ENCODE peak calls at places on chromosomes 7 and 10, in nine cellular contexts. C is thyroid gland; O is cardiac muscle cell; H is left lung; U is Caco-2; J is CD4-positive, alpha-beta T cell; M is CD8-positive, alpha-beta T cell; T is sigmoid colon; R is fibroblast of lung. D is an unnamed sample. For H3K27me3, the result is how much of the 10 kb centered on the place peaks cover.

GRCh38 chr7:46515844-46516590 is 594.9 kb upstream of the IGFBP3 start:
- DNase-seq in J (no peak), M (no peak), U (no peak), T (no peak), C (peak), H (no peak), R (no peak), O (no peak), D (peak)

GRCh38 chr10:76286536-76286935 is 855.1 kb downstream of the LRMDA start:
- DNase-seq in R (peak), C (no peak), M (no peak), O (no peak), H (no peak), J (no peak), U (no peak), T (no peak), D (no peak)

GRCh38 chr10:133121479-133121878 is 33.8 kb downstream of the ADGRA1 start:
- DNase-seq in C (no peak), J (no peak), U (no peak), O (no peak), M (no peak), H (peak), T (no peak), R (no peak), D (no peak)

GRCh38 chr10:44378626-44379025 is 6.3 kb downstream of the CXCL12 start:
- DNase-seq in R (no peak), U (no peak), T (peak), C (peak), O (no peak), M (no peak), H (no peak), J (no peak), D (no peak)

GRCh38 chr10:83724471-83725241 is 414.7 kb upstream of the GHITM start:
- DNase-seq in U (no peak), R (no peak), T (no peak), C (no peak), J (no peak), H (no peak), O (peak), M (no peak), D (no peak)

GRCh38 chr10:13969118-13969791 is 361.5 kb downstream of the FRMD4A start:
- DNase-seq in U (no peak), C (no peak), T (no peak), O (no peak), H (no peak), M (no peak), J (no peak), R (no peak), D (no peak)

GRCh38 chr7:114934074-114934473 is 12.2 kb downstream of the MDFIC start:
- DNase-seq in C (no peak), H (no peak), O (no peak), R (no peak), T (no peak), M (no peak), U (no peak), J (no peak), D (no peak)

GRCh38 chr10:94108200-94108599 is 114.5 kb downstream of the PLCE1 start:
- DNase-seq in U (no peak), J (no peak), H (no peak), R (peak), C (no peak), T (no peak), M (no peak), O (peak), D (peak)

GRCh38 chr10:4740471-4740870 is 85.5 kb upstream of the AKR1E2 start:
- DNase-seq in J (no peak), C (no peak), T (no peak), R (peak), O (no peak), H (no peak), U (no peak), M (no peak), D (no peak)

GRCh38 chr10:26555719-26556368 is 117.7 kb downstream of the APBB1IP start:
- DNase-seq in U (peak), M (no peak), J (no peak), H (no peak), O (peak), C (peak), T (peak), R (peak), D (peak)

GRCh38 chr10:71075759-71076472 is 136.5 kb upstream of the UNC5B start:
- DNase-seq in R (no peak), T (peak), M (no peak), U (no peak), C (no peak), H (peak), J (no peak), O (no peak), D (no peak)

GRCh38 chr10:62268027-62268398 is 631 bp downstream of the RTKN2 start:
- DNase-seq in C (no peak), H (peak), O (no peak), R (no peak), U (peak), T (no peak), J (no peak), M (no peak), D (no peak)

GRCh38 chr7:108284349-108285017 is 154.3 kb upstream of the LAMB4 start:
- DNase-seq in C (no peak), T (no peak), R (no peak), J (no peak), O (no peak), H (no peak), U (no peak), M (no peak), D (no peak)

GRCh38 chr10:10911471-10911921 is 106.2 kb upstream of the CELF2 start:
- DNase-seq in O (peak), C (peak), J (no peak), H (peak), T (peak), U (peak), R (peak), M (no peak), D (peak)

GRCh38 chr7:37105762-37106161 is 342.9 kb downstream of the ELMO1 start:
- DNase-seq in R (no peak), T (no peak), O (no peak), M (no peak), H (no peak), C (no peak), J (no peak), U (no peak), D (no peak)

GRCh38 chr10:129583831-129584230 is 116.8 kb downstream of the MGMT start:
- DNase-seq in R (no peak), J (no peak), C (no peak), T (no peak), H (no peak), O (no peak), U (no peak), M (no peak), D (no peak)

GRCh38 chr10:77603529-77603927 is 34.1 kb downstream of the KCNMA1 start:
- DNase-seq in J (no peak), O (no peak), U (no peak), M (no peak), H (no peak), R (peak), T (peak), C (no peak), D (peak)

GRCh38 chr7:100080895-100081534 is 508 bp downstream of the ZNF3 start:
- DNase-seq in U (peak), H (no peak), R (peak), M (no peak), C (peak), T (no peak), O (no peak), J (no peak), D (no peak)

GRCh38 chr10:11255156-11255555 is 237.5 kb downstream of the CELF2 start:
- DNase-seq in U (no peak), M (no peak), O (no peak), J (no peak), C (no peak), T (no peak), R (no peak), H (no peak), D (no peak)

GRCh38 chr10:85946713-85947326 is 419.8 kb downstream of the GRID1 start:
- DNase-seq in J (no peak), M (no peak), U (no peak), T (no peak), C (no peak), O (no peak), R (no peak), H (no peak), D (no peak)

GRCh38 chr10:89657302-89657701 is 12.3 kb upstream of the PANK1 start:
- DNase-seq in J (no peak), U (no peak), M (no peak), C (no peak), T (no peak), O (peak), R (no peak), H (no peak), D (no peak)

GRCh38 chr10:50552771-50553535 is 70.8 kb downstream of the SGMS1 start:
- DNase-seq in U (peak), M (peak), R (peak), H (no peak), C (no peak), T (no peak), J (no peak), O (peak), D (no peak)

GRCh38 chr10:14532473-14533251 is 201.9 kb upstream of the FRMD4A start:
- DNase-seq in H (no peak), O (no peak), U (peak), R (no peak), C (no peak), J (no peak), T (no peak), M (no peak), D (peak)

GRCh38 chr7:12619461-12620069 is 49.0 kb downstream of the SCIN start:
- DNase-seq in R (no peak), U (no peak), J (no peak), T (no peak), H (no peak), O (no peak), C (no peak), M (no peak), D (peak)

GRCh38 chr10:76251773-76252617 is 820.6 kb downstream of the LRMDA start:
- DNase-seq in M (no peak), C (no peak), T (peak), O (peak), H (no peak), U (no peak), J (no peak), R (peak), D (peak)

GRCh38 chr10:60964257-60965235 is 20.6 kb upstream of the RHOBTB1 start:
- DNase-seq in M (no peak), C (peak), T (peak), U (peak), J (peak), R (peak), H (no peak), O (peak), D (no peak)

GRCh38 chr10:98377001-98377400 is 38.0 kb downstream of the PYROXD2 start:
- DNase-seq in T (no peak), H (no peak), O (no peak), M (no peak), U (no peak), R (no peak), C (no peak), J (no peak), D (no peak)

GRCh38 chr7:42232275-42232674 is 4.7 kb downstream of the GLI3 start:
- DNase-seq in C (peak), R (peak), H (no peak), M (no peak), O (peak), J (no peak), T (peak), U (no peak), D (peak)

GRCh38 chr7:129462445-129462844 is 28.2 kb downstream of the STRIP2 start:
- DNase-seq in O (no peak), U (no peak), J (no peak), R (no peak), C (no peak), M (no peak), H (no peak), T (no peak), D (no peak)

GRCh38 chr10:133179651-133180050 is 19.6 kb downstream of the KNDC1 start:
- DNase-seq in R (no peak), O (no peak), C (peak), T (no peak), J (no peak), U (no peak), H (peak), M (no peak), D (no peak)

GRCh38 chr7:159310457-159311171 is 165.9 kb upstream of the VIPR2 start:
- DNase-seq in M (no peak), U (peak), T (no peak), C (no peak), J (no peak), R (no peak), O (no peak), H (no peak), D (no peak)

GRCh38 chr7:116783666-116784318 is 78.6 kb upstream of the CAPZA2 start:
- DNase-seq in J (no peak), M (no peak), O (no peak), C (no peak), H (no peak), U (no peak), T (no peak), R (no peak), D (no peak)

GRCh38 chr10:123559066-123559822 is 106.9 kb upstream of the GPR26 start:
- DNase-seq in R (peak), M (peak), H (peak), U (peak), C (peak), T (peak), O (peak), J (peak), D (no peak)

GRCh38 chr10:34967411-34967880 is 122.7 kb downstream of the CUL2 start:
- DNase-seq in J (no peak), T (no peak), O (peak), M (no peak), H (no peak), U (no peak), R (peak), C (peak), D (no peak)

GRCh38 chr10:8035641-8036520 is 18.6 kb upstream of the GATA3 start:
- DNase-seq in J (no peak), H (no peak), R (no peak), C (no peak), M (no peak), T (no peak), O (no peak), U (no peak), D (no peak)

GRCh38 chr10:84820121-84820520 is 491.7 kb downstream of the CCSER2 start:
- DNase-seq in C (no peak), M (no peak), R (no peak), O (no peak), J (no peak), T (no peak), H (no peak), U (peak), D (no peak)

GRCh38 chr10:118108194-118109026 is 61.7 kb upstream of the RAB11FIP2 start:
- DNase-seq in O (no peak), U (no peak), R (peak), M (no peak), T (no peak), J (no peak), H (no peak), C (peak), D (no peak)

GRCh38 chr10:4391683-4392082 is 434.3 kb upstream of the AKR1E2 start:
- DNase-seq in O (peak), J (no peak), T (no peak), U (peak), H (no peak), R (no peak), M (no peak), C (no peak), D (no peak)

GRCh38 chr10:22590115-22590514 is 124.3 kb downstream of the PIP4K2A start:
- DNase-seq in R (no peak), M (no peak), H (no peak), T (no peak), C (no peak), U (no peak), J (no peak), O (no peak), D (no peak)

GRCh38 chr10:110872145-110872983 is 636 bp downstream of the PDCD4 start:
- DNase-seq in M (peak), T (peak), H (peak), C (peak), J (peak), R (peak), U (peak), O (peak), D (no peak)

GRCh38 chr10:78744521-78745090 is 324.2 kb upstream of the ZMIZ1 start:
- DNase-seq in H (no peak), T (no peak), R (no peak), J (no peak), C (peak), O (no peak), U (no peak), M (no peak), D (no peak)

GRCh38 chr10:78745445-78745844 is 323.3 kb upstream of the ZMIZ1 start:
- DNase-seq in O (no peak), C (no peak), R (no peak), U (peak), J (no peak), H (no peak), M (no peak), T (no peak), D (no peak)

GRCh38 chr10:78747366-78747955 is 321.3 kb upstream of the ZMIZ1 start:
- DNase-seq in C (no peak), U (no peak), M (no peak), J (no peak), T (no peak), H (no peak), O (no peak), R (no peak), D (no peak)

GRCh38 chr10:78749200-78749599 is 319.6 kb upstream of the ZMIZ1 start:
- DNase-seq in C (no peak), M (no peak), T (no peak), R (no peak), H (no peak), U (no peak), O (no peak), J (no peak), D (no peak)

DNA sequence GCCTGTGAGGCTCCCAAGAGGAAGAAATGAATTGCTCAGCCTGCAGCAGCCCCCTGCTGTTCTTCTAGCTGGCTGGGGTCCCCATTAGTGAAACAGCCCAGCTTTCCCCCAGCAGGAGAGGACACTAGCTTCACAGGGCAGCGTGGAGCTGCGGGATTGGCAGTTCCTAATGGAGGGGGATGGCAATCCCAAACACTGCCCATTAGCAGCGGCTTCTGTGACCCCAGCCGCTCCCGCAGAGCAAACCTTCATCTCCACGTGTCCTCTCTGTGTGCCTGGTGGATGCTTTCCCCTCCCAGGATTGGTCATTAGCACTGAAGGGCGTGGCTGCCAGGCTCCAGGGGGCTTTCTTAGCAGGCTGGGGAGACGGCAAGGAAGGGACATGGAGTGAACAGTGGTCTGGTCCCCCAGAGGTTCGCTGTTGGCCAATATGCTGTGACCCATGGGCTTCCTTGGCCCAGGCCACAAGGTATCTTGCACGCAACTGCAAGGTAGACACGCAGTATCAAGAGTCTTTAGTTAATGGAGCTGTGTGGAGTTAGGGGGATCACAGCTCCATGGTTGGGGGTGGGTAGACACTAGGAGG is 322.5 kb upstream of the ZMIZ1 start:
- DNase-seq in H (no peak), U (no peak), O (no peak), C (no peak), R (no peak), T (peak), J (no peak), M (no peak), D (no peak)
- TF ChIP-seq CTCF in H (no peak), U (no peak), O (no peak), C (no peak), R (no peak), T (no peak), J (no peak), M (no peak), D (no peak)

GRCh38 chr7:1590887-1591286 is 21.1 kb upstream of the PSMG3 start:
- DNase-seq in J (no peak), H (no peak), C (no peak), R (no peak), M (no peak), U (no peak), T (no peak), O (no peak), D (no peak)
- H3K27me3 ChIP-seq in J (under half), H (under half), C (under half), R (under half), M (under half), U (under half), T (under half), O (under half), D (under half)

GRCh38 chr7:143387156-143387975 is 6.2 kb downstream of the ZYX start:
- DNase-seq in R (no peak), T (peak), M (no peak), H (peak), C (no peak), J (no peak), O (peak), U (peak), D (no peak)
- TF ChIP-seq CTCF in R (peak), T (peak), M (no peak), H (no peak), C (no peak), J (no peak), O (peak), U (no peak), D (no peak)

GRCh38 chr7:157129907-157130460 is 8.7 kb upstream of the UBE3C start:
- DNase-seq in T (no peak), C (no peak), U (no peak), M (no peak), R (no peak), J (no peak), O (no peak), H (no peak), D (no peak)
- H3K27me3 ChIP-seq in T (under half), C (under half), U (under half), M (under half), R (under half), J (under half), O (under half), H (under half), D (under half)

GRCh38 chr10:28540145-28540544 is 7.2 kb downstream of the WAC start:
- DNase-seq in T (no peak), U (no peak), O (no peak), R (no peak), M (no peak), H (no peak), C (no peak), J (no peak), D (no peak)

GRCh38 chr10:28542728-28543127 is 9.8 kb downstream of the WAC start:
- DNase-seq in M (no peak), C (no peak), T (no peak), J (no peak), U (no peak), O (no peak), R (no peak), H (no peak), D (no peak)

GRCh38 chr10:28545967-28546644 is 13.2 kb downstream of the WAC start:
- DNase-seq in J (no peak), C (no peak), T (no peak), R (no peak), M (no peak), U (no peak), O (no peak), H (no peak), D (no peak)

GRCh38 chr10:28544058-28544457 is 11.1 kb downstream of the WAC start:
- DNase-seq in C (no peak), O (no peak), H (no peak), T (no peak), U (no peak), J (no peak), R (no peak), M (no peak), D (no peak)

DNA sequence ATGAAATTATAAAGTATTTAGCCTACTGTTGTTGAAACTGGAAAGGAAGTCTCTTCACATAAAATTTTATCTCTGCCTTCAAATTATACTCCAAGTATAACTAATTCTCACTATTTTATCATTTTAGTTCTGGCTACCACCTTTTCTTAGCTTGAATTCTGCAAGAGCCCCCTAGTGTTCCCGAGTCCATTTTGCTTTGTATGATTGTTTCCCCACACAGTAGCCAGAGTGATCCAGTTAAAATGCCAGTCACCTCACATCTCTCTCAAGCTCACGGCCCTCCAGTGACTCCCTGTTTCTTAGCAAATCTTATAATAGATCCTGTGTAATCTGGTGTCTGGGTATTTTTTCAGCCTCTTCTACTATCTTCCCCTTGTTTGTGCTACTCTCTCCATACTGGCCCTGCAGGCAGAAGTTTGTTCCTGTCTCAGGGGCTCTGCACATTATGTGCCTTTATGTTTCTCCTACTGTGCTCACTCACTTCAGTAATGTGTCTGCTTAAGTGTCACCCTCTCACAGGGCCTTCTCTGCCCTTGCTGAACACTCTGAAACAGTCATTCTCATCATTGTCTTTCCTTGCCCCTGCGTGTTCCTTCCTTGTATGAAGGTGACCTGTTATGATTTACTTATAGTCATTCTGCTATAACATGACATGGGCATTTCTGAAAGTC is 8.9 kb downstream of the WAC start:
- DNase-seq in O (no peak), M (no peak), T (no peak), H (no peak), R (no peak), U (no peak), J (no peak), C (no peak), D (no peak)
- TF ChIP-seq CTCF in O (peak), M (no peak), T (no peak), H (no peak), R (peak), U (no peak), J (no peak), C (no peak), D (peak)

D was measured in kidney epithelial cell.